ENCODE peak calls at places on chromosomes 11 and 22, in seven cellular contexts. One of them, this sample, is unnamed.

GRCh38 chr11:131691558-131692041 is 321.2 kb downstream of the NTM start:
- DNase-seq in prostate gland: no peak
- DNase-seq in PC-9: no peak
- DNase-seq in cardiac muscle cell: peak; percentile 52
- DNase-seq in breast epithelium: no peak
- DNase-seq in CD8-positive, alpha-beta T cell: no peak
- DNase-seq in astrocyte of the spinal cord: no peak
- DNase-seq in this sample: no peak

GRCh38 chr22:45112136-45112879 is 51.4 kb upstream of the NUP50 start:
- DNase-seq in prostate gland: no peak
- DNase-seq in PC-9: no peak
- DNase-seq in cardiac muscle cell: peak; percentile 27
- DNase-seq in breast epithelium: no peak
- DNase-seq in CD8-positive, alpha-beta T cell: no peak
- DNase-seq in astrocyte of the spinal cord: no peak
- DNase-seq in this sample: no peak

GRCh38 chr11:74004694-74005615 is 3.9 kb downstream of the UCP3 start:
- DNase-seq in prostate gland: no peak
- DNase-seq in PC-9: no peak
- DNase-seq in cardiac muscle cell: no peak
- DNase-seq in breast epithelium: no peak
- DNase-seq in CD8-positive, alpha-beta T cell: peak; percentile 83
- DNase-seq in astrocyte of the spinal cord: no peak
- DNase-seq in this sample: no peak

GRCh38 chr11:62573006-62573591 is 592 bp downstream of the EEF1G start:
- DNase-seq in prostate gland: no peak
- DNase-seq in PC-9: peak; percentile 19
- DNase-seq in cardiac muscle cell: peak; percentile 30
- DNase-seq in breast epithelium: no peak
- DNase-seq in CD8-positive, alpha-beta T cell: no peak
- DNase-seq in astrocyte of the spinal cord: peak; percentile 18
- DNase-seq in this sample: no peak

GRCh38 chr11:128890216-128890542 is 977 bp upstream of the KCNJ5 start:
- DNase-seq in prostate gland: no peak
- DNase-seq in PC-9: no peak
- DNase-seq in cardiac muscle cell: no peak
- DNase-seq in breast epithelium: no peak
- DNase-seq in CD8-positive, alpha-beta T cell: no peak
- DNase-seq in astrocyte of the spinal cord: no peak
- DNase-seq in this sample: no peak

GRCh38 chr11:64667154-64667745 is 55.7 kb downstream of the NRXN2 start:
- DNase-seq in prostate gland: no peak
- DNase-seq in PC-9: no peak
- DNase-seq in cardiac muscle cell: no peak
- DNase-seq in breast epithelium: no peak
- DNase-seq in CD8-positive, alpha-beta T cell: no peak
- DNase-seq in astrocyte of the spinal cord: no peak
- DNase-seq in this sample: no peak

GRCh38 chr11:34745209-34745608 is 124.3 kb downstream of the EHF start:
- DNase-seq in prostate gland: peak; percentile 30
- DNase-seq in PC-9: no peak
- DNase-seq in cardiac muscle cell: peak; percentile 43
- DNase-seq in breast epithelium: no peak
- DNase-seq in CD8-positive, alpha-beta T cell: no peak
- DNase-seq in astrocyte of the spinal cord: no peak
- DNase-seq in this sample: no peak

GRCh38 chr11:110715541-110715940 is 3.3 kb upstream of the ARHGAP20 start:
- DNase-seq in prostate gland: no peak
- DNase-seq in PC-9: no peak
- DNase-seq in cardiac muscle cell: peak; percentile 81
- DNase-seq in breast epithelium: no peak
- DNase-seq in CD8-positive, alpha-beta T cell: no peak
- DNase-seq in astrocyte of the spinal cord: peak; percentile 10
- DNase-seq in this sample: no peak

GRCh38 chr22:50018608-50019291 is 6.2 kb upstream of the IL17REL start:
- DNase-seq in prostate gland: no peak
- DNase-seq in PC-9: no peak
- DNase-seq in cardiac muscle cell: no peak
- DNase-seq in breast epithelium: no peak
- DNase-seq in CD8-positive, alpha-beta T cell: no peak
- DNase-seq in astrocyte of the spinal cord: no peak
- DNase-seq in this sample: no peak

GRCh38 chr22:49408102-49408836 is 419.4 kb downstream of the BRD1 start:
- DNase-seq in prostate gland: no peak
- DNase-seq in PC-9: no peak
- DNase-seq in cardiac muscle cell: no peak
- DNase-seq in breast epithelium: no peak
- DNase-seq in CD8-positive, alpha-beta T cell: no peak
- DNase-seq in astrocyte of the spinal cord: no peak
- DNase-seq in this sample: no peak

GRCh38 chr11:108269583-108269982 is 46.7 kb downstream of the ATM start:
- DNase-seq in prostate gland: no peak
- DNase-seq in PC-9: no peak
- DNase-seq in cardiac muscle cell: no peak
- DNase-seq in breast epithelium: no peak
- DNase-seq in CD8-positive, alpha-beta T cell: no peak
- DNase-seq in astrocyte of the spinal cord: no peak
- DNase-seq in this sample: no peak

GRCh38 chr11:64144587-64145295 is 21.2 kb downstream of the MACROD1 start:
- DNase-seq in prostate gland: no peak
- DNase-seq in PC-9: no peak
- DNase-seq in cardiac muscle cell: no peak
- DNase-seq in breast epithelium: no peak
- DNase-seq in CD8-positive, alpha-beta T cell: no peak
- DNase-seq in astrocyte of the spinal cord: no peak
- DNase-seq in this sample: no peak

GRCh38 chr11:65855927-65856363 is 2.0 kb downstream of the CFL1 start:
- DNase-seq in prostate gland: no peak
- DNase-seq in PC-9: no peak
- DNase-seq in cardiac muscle cell: no peak
- DNase-seq in breast epithelium: no peak
- DNase-seq in CD8-positive, alpha-beta T cell: no peak
- DNase-seq in astrocyte of the spinal cord: no peak
- DNase-seq in this sample: no peak

GRCh38 chr11:79466411-79466810 is 25.6 kb upstream of the TENM4 start:
- DNase-seq in prostate gland: no peak
- DNase-seq in PC-9: no peak
- DNase-seq in cardiac muscle cell: peak; percentile 50
- DNase-seq in breast epithelium: no peak
- DNase-seq in CD8-positive, alpha-beta T cell: no peak
- DNase-seq in astrocyte of the spinal cord: peak; percentile 65
- DNase-seq in this sample: peak; percentile 33

GRCh38 chr22:45284705-45285305 is at the start of gene UPK3A:
- DNase-seq in prostate gland: peak; percentile 81
- DNase-seq in PC-9: peak; percentile 90
- DNase-seq in cardiac muscle cell: peak; percentile 10
- DNase-seq in breast epithelium: no peak
- DNase-seq in CD8-positive, alpha-beta T cell: peak; percentile 67
- DNase-seq in astrocyte of the spinal cord: no peak
- DNase-seq in this sample: no peak

GRCh38 chr11:122995526-122995925 is 13.9 kb upstream of the BSX start:
- DNase-seq in prostate gland: no peak
- DNase-seq in PC-9: no peak
- DNase-seq in cardiac muscle cell: no peak
- DNase-seq in breast epithelium: no peak
- DNase-seq in CD8-positive, alpha-beta T cell: no peak
- DNase-seq in astrocyte of the spinal cord: no peak
- DNase-seq in this sample: no peak

GRCh38 chr11:2523821-2524391 is 79.1 kb downstream of the KCNQ1 start:
- DNase-seq in prostate gland: no peak
- DNase-seq in PC-9: no peak
- DNase-seq in cardiac muscle cell: no peak
- DNase-seq in breast epithelium: no peak
- DNase-seq in CD8-positive, alpha-beta T cell: peak; percentile 2
- DNase-seq in astrocyte of the spinal cord: no peak
- DNase-seq in this sample: no peak

GRCh38 chr11:70019576-70020011 is 58.5 kb upstream of the ANO1 start:
- DNase-seq in prostate gland: no peak
- DNase-seq in PC-9: no peak
- DNase-seq in cardiac muscle cell: peak; percentile 33
- DNase-seq in breast epithelium: no peak
- DNase-seq in CD8-positive, alpha-beta T cell: no peak
- DNase-seq in astrocyte of the spinal cord: no peak
- DNase-seq in this sample: no peak

GRCh38 chr11:72439455-72439854 is 5.1 kb upstream of the CLPB start:
- DNase-seq in prostate gland: no peak
- DNase-seq in PC-9: no peak
- DNase-seq in cardiac muscle cell: peak; percentile 81
- DNase-seq in breast epithelium: no peak
- DNase-seq in CD8-positive, alpha-beta T cell: no peak
- DNase-seq in astrocyte of the spinal cord: peak; percentile 62
- DNase-seq in this sample: peak; percentile 32

GRCh38 chr22:40411506-40411861 is 41.1 kb downstream of the SGSM3 start:
- DNase-seq in prostate gland: no peak
- DNase-seq in PC-9: no peak
- DNase-seq in cardiac muscle cell: no peak
- DNase-seq in breast epithelium: peak; percentile 50
- DNase-seq in CD8-positive, alpha-beta T cell: no peak
- DNase-seq in astrocyte of the spinal cord: no peak
- DNase-seq in this sample: no peak

GRCh38 chr11:126375726-126376125 is 20.2 kb downstream of the ST3GAL4 start:
- DNase-seq in prostate gland: no peak
- DNase-seq in PC-9: no peak
- DNase-seq in cardiac muscle cell: peak; percentile 83
- DNase-seq in breast epithelium: peak; percentile 10
- DNase-seq in CD8-positive, alpha-beta T cell: no peak
- DNase-seq in astrocyte of the spinal cord: no peak
- DNase-seq in this sample: no peak

GRCh38 chr11:77109236-77110019 is 6.8 kb downstream of the OMP start:
- DNase-seq in prostate gland: no peak
- DNase-seq in PC-9: no peak
- DNase-seq in cardiac muscle cell: peak; percentile 69
- DNase-seq in breast epithelium: no peak
- DNase-seq in CD8-positive, alpha-beta T cell: no peak
- DNase-seq in astrocyte of the spinal cord: peak; percentile 39
- DNase-seq in this sample: no peak

GRCh38 chr22:19914201-19914943 is 27.2 kb upstream of the COMT start:
- DNase-seq in prostate gland: no peak
- DNase-seq in PC-9: no peak
- DNase-seq in cardiac muscle cell: no peak
- DNase-seq in breast epithelium: no peak
- DNase-seq in CD8-positive, alpha-beta T cell: no peak
- DNase-seq in astrocyte of the spinal cord: no peak
- DNase-seq in this sample: no peak
- H3K4me3 ChIP-seq in prostate gland: no peak overlapping the region
- H3K4me3 ChIP-seq in PC-9: no peak overlapping the region
- H3K4me3 ChIP-seq in cardiac muscle cell: no peak overlapping the region
- H3K4me3 ChIP-seq in breast epithelium: no peak overlapping the region
- H3K4me3 ChIP-seq in CD8-positive, alpha-beta T cell: no peak overlapping the region
- H3K4me3 ChIP-seq in astrocyte of the spinal cord: no peak overlapping the region
- H3K4me3 ChIP-seq in this sample: no peak overlapping the region

GRCh38 chr11:112165049-112165448 is 1.2 kb upstream of the IL18 start:
- DNase-seq in prostate gland: no peak
- DNase-seq in PC-9: no peak
- DNase-seq in cardiac muscle cell: no peak
- DNase-seq in breast epithelium: no peak
- DNase-seq in CD8-positive, alpha-beta T cell: no peak
- DNase-seq in astrocyte of the spinal cord: no peak
- DNase-seq in this sample: no peak

GRCh38 chr11:112163875-112164521 is at the start of gene IL18:
- DNase-seq in prostate gland: no peak
- DNase-seq in PC-9: peak; percentile 75
- DNase-seq in cardiac muscle cell: no peak
- DNase-seq in breast epithelium: no peak
- DNase-seq in CD8-positive, alpha-beta T cell: no peak
- DNase-seq in astrocyte of the spinal cord: peak; percentile 29
- DNase-seq in this sample: no peak

GRCh38 chr11:112160452-112160851 is 3.4 kb downstream of the IL18 start:
- DNase-seq in prostate gland: no peak
- DNase-seq in PC-9: no peak
- DNase-seq in cardiac muscle cell: no peak
- DNase-seq in breast epithelium: no peak
- DNase-seq in CD8-positive, alpha-beta T cell: no peak
- DNase-seq in astrocyte of the spinal cord: no peak
- DNase-seq in this sample: no peak

GRCh38 chr11:112161012-112161411 is 2.9 kb downstream of the IL18 start:
- DNase-seq in prostate gland: no peak
- DNase-seq in PC-9: no peak
- DNase-seq in cardiac muscle cell: peak; percentile 46
- DNase-seq in breast epithelium: no peak
- DNase-seq in CD8-positive, alpha-beta T cell: no peak
- DNase-seq in astrocyte of the spinal cord: no peak
- DNase-seq in this sample: peak; percentile 2

GRCh38 chr11:112162761-112163669 is 879 bp downstream of the IL18 start:
- DNase-seq in prostate gland: no peak
- DNase-seq in PC-9: peak; percentile 47
- DNase-seq in cardiac muscle cell: no peak
- DNase-seq in breast epithelium: no peak
- DNase-seq in CD8-positive, alpha-beta T cell: no peak
- DNase-seq in astrocyte of the spinal cord: peak; percentile 60
- DNase-seq in this sample: no peak
- H3K4me3 ChIP-seq in prostate gland: no peak overlapping the region
- H3K4me3 ChIP-seq in PC-9: peak overlapping the region; percentile 68
- H3K4me3 ChIP-seq in cardiac muscle cell: no peak overlapping the region
- H3K4me3 ChIP-seq in breast epithelium: no peak overlapping the region
- H3K4me3 ChIP-seq in CD8-positive, alpha-beta T cell: no peak overlapping the region
- H3K4me3 ChIP-seq in astrocyte of the spinal cord: no peak overlapping the region
- H3K4me3 ChIP-seq in this sample: no peak overlapping the region

GRCh38 chr22:23697031-23697970 is 6.5 kb downstream of the RGL4 start:
- DNase-seq in prostate gland: no peak
- DNase-seq in PC-9: no peak
- DNase-seq in cardiac muscle cell: no peak
- DNase-seq in breast epithelium: peak; percentile 42
- DNase-seq in CD8-positive, alpha-beta T cell: no peak
- DNase-seq in astrocyte of the spinal cord: no peak
- DNase-seq in this sample: no peak
- H3K4me3 ChIP-seq in prostate gland: no peak overlapping the region
- H3K4me3 ChIP-seq in PC-9: no peak overlapping the region
- H3K4me3 ChIP-seq in cardiac muscle cell: no peak overlapping the region
- H3K4me3 ChIP-seq in breast epithelium: no peak overlapping the region
- H3K4me3 ChIP-seq in CD8-positive, alpha-beta T cell: peak overlapping the region; percentile 67
- H3K4me3 ChIP-seq in astrocyte of the spinal cord: no peak overlapping the region
- H3K4me3 ChIP-seq in this sample: no peak overlapping the region

GRCh38 chr11:7577883-7578242 is 64.1 kb downstream of the PPFIBP2 start:
- DNase-seq in prostate gland: peak; percentile 58
- DNase-seq in PC-9: no peak
- DNase-seq in cardiac muscle cell: peak; percentile 72
- DNase-seq in breast epithelium: no peak
- DNase-seq in CD8-positive, alpha-beta T cell: no peak
- DNase-seq in astrocyte of the spinal cord: peak; percentile 24
- DNase-seq in this sample: no peak

GRCh38 chr11:7574491-7575129 is 60.8 kb downstream of the PPFIBP2 start:
- DNase-seq in prostate gland: no peak
- DNase-seq in PC-9: no peak
- DNase-seq in cardiac muscle cell: peak; percentile 70
- DNase-seq in breast epithelium: no peak
- DNase-seq in CD8-positive, alpha-beta T cell: no peak
- DNase-seq in astrocyte of the spinal cord: no peak
- DNase-seq in this sample: no peak

GRCh38 chr11:7577226-7577882 is 63.6 kb downstream of the PPFIBP2 start:
- DNase-seq in prostate gland: no peak
- DNase-seq in PC-9: no peak
- DNase-seq in cardiac muscle cell: peak; percentile 66
- DNase-seq in breast epithelium: no peak
- DNase-seq in CD8-positive, alpha-beta T cell: no peak
- DNase-seq in astrocyte of the spinal cord: peak; percentile 18
- DNase-seq in this sample: no peak

GRCh38 chr11:7576671-7577225 is 62.9 kb downstream of the PPFIBP2 start:
- DNase-seq in prostate gland: no peak
- DNase-seq in PC-9: no peak
- DNase-seq in cardiac muscle cell: peak; percentile 63
- DNase-seq in breast epithelium: no peak
- DNase-seq in CD8-positive, alpha-beta T cell: no peak
- DNase-seq in astrocyte of the spinal cord: no peak
- DNase-seq in this sample: no peak

GRCh38 chr11:7575841-7576451 is 62.1 kb downstream of the PPFIBP2 start:
- DNase-seq in prostate gland: peak; percentile 62
- DNase-seq in PC-9: peak; percentile 62
- DNase-seq in cardiac muscle cell: no peak
- DNase-seq in breast epithelium: no peak
- DNase-seq in CD8-positive, alpha-beta T cell: no peak
- DNase-seq in astrocyte of the spinal cord: no peak
- DNase-seq in this sample: no peak
- H3K4me3 ChIP-seq in prostate gland: no peak overlapping the region
- H3K4me3 ChIP-seq in PC-9: no peak overlapping the region
- H3K4me3 ChIP-seq in cardiac muscle cell: no peak overlapping the region
- H3K4me3 ChIP-seq in breast epithelium: no peak overlapping the region
- H3K4me3 ChIP-seq in CD8-positive, alpha-beta T cell: no peak overlapping the region
- H3K4me3 ChIP-seq in astrocyte of the spinal cord: no peak overlapping the region
- H3K4me3 ChIP-seq in this sample: no peak overlapping the region